ENCODE peak calls at places on chromosome 7, in five cellular contexts. U is 8988T; C is left cardiac atrium; Q is NAMALWA; Y is activated T-helper 1 cell treated with anti-CD3 and anti-CD28 coated beads, Interleukin-12 subunit alpha, Interleukin-12 subunit beta, Interleukin-2, Interleukin-4 antibody, amounts not matched to agents 30 ng/mL and 10 ng/mL and 1 ng/mL, durations not matched to agents 14 hours and 24 hours and 36 hours. B is an unnamed sample.
A peak's percentile ranks its signal among the peaks of the same experiment; 100 is the strongest.

GRCh38 chr7:3067193-3067592 is 23.5 kb upstream of the CARD11 start:
- DNase-seq in U (no peak), C (no peak), Q (peak; percentile 71), Y (no peak), B (peak; percentile 67)

GRCh38 chr7:40541336-40541735 is 406.5 kb downstream of the SUGCT start:
- DNase-seq in U (no peak), C (no peak), Q (no peak), Y (no peak), B (no peak)

GRCh38 chr7:66110861-66111260 is 3.8 kb upstream of the CRCP start:
- DNase-seq in U (no peak), C (no peak), Q (no peak), Y (no peak), B (no peak)

GRCh38 chr7:98831641-98832221 is 38.1 kb downstream of the TMEM130 start:
- DNase-seq in U (no peak), C (no peak), Q (peak; percentile 58), Y (peak; percentile 5), B (peak; percentile 1)

GRCh38 chr7:30717181-30717580 is 34.8 kb upstream of the INMT start:
- DNase-seq in U (no peak), C (no peak), Q (peak; percentile 28), Y (no peak), B (no peak)

GRCh38 chr7:133140994-133141595 is 59.2 kb upstream of the CHCHD3 start:
- DNase-seq in U (no peak), C (no peak), Q (no peak), Y (no peak), B (no peak)

GRCh38 chr7:102424129-102424551 is 9.2 kb upstream of the ORAI2 start:
- DNase-seq in U (no peak), C (no peak), Q (no peak), Y (no peak), B (no peak)

GRCh38 chr7:157427811-157428553 is 91.2 kb downstream of the DNAJB6 start:
- DNase-seq in U (no peak), C (no peak), Q (no peak), Y (no peak), B (no peak)

GRCh38 chr7:117381357-117381756 is 45.9 kb downstream of the ASZ1 start:
- DNase-seq in U (no peak), C (no peak), Q (no peak), Y (no peak), B (no peak)

GRCh38 chr7:8089036-8089780 is 120.6 kb downstream of the GLCCI1 start:
- DNase-seq in U (no peak), C (no peak), Q (no peak), Y (no peak), B (no peak)

GRCh38 chr7:36015733-36016132 is 137.3 kb upstream of the EEPD1 start:
- DNase-seq in U (no peak), C (no peak), Q (no peak), Y (no peak), B (no peak)

GRCh38 chr7:35513192-35513591 is 181.7 kb downstream of the HERPUD2 start:
- DNase-seq in U (no peak), C (no peak), Q (no peak), Y (no peak), B (no peak)

GRCh38 chr7:118183254-118183585 is 744 bp upstream of the LSM8 start:
- DNase-seq in U (no peak), C (no peak), Q (no peak), Y (no peak), B (no peak)

GRCh38 chr7:101978683-101979082 is 161.3 kb downstream of the CUX1 start:
- DNase-seq in U (peak; percentile 30), C (no peak), Q (no peak), Y (no peak), B (no peak)

GRCh38 chr7:7768977-7769376 is 50.6 kb upstream of the RPA3 start:
- DNase-seq in U (no peak), C (no peak), Q (no peak), Y (no peak), B (no peak)

GRCh38 chr7:71824356-71824755 is 587.8 kb downstream of the CALN1 start:
- DNase-seq in U (no peak), C (no peak), Q (no peak), Y (no peak), B (no peak)

GRCh38 chr7:37594602-37595001 is 89.0 kb upstream of the GPR141 start:
- DNase-seq in U (no peak), C (no peak), Q (peak; percentile 13), Y (no peak), B (no peak)

GRCh38 chr7:2970907-2971306 is 72.8 kb downstream of the CARD11 start:
- DNase-seq in U (no peak), C (no peak), Q (no peak), Y (no peak), B (no peak)

GRCh38 chr7:76354516-76354915 is 4.3 kb downstream of the YWHAG start:
- DNase-seq in U (no peak), C (no peak), Q (no peak), Y (no peak), B (no peak)

GRCh38 chr7:5758753-5759330 is 22.6 kb downstream of the RNF216 start:
- DNase-seq in U (no peak), C (no peak), Q (no peak), Y (no peak), B (no peak)

GRCh38 chr7:27134392-27134791 is 3.8 kb upstream of the HOXA4 start:
- DNase-seq in U (no peak), C (no peak), Q (no peak), Y (no peak), B (no peak)

GRCh38 chr7:30278386-30278785 is 6.0 kb upstream of the ZNRF2 start:
- DNase-seq in U (no peak), C (no peak), Q (no peak), Y (no peak), B (no peak)

GRCh38 chr7:27122075-27122910 is 8.3 kb downstream of the HOXA4 start:
- DNase-seq in U (no peak), C (no peak), Q (no peak), Y (no peak), B (no peak)

GRCh38 chr7:5183155-5183554 is 6.9 kb upstream of the WIPI2 start:
- DNase-seq in U (no peak), C (no peak), Q (no peak), Y (no peak), B (no peak)

GRCh38 chr7:149809215-149809614 is 29.0 kb upstream of the ZNF862 start:
- DNase-seq in U (no peak), C (no peak), Q (no peak), Y (no peak), B (no peak)

GRCh38 chr7:98305951-98306535 is 24.6 kb downstream of the BRI3 start:
- DNase-seq in U (no peak), C (no peak), Q (no peak), Y (no peak), B (no peak)

GRCh38 chr7:87032604-87033003 is 26.9 kb downstream of the ELAPOR2 start:
- DNase-seq in U (no peak), C (no peak), Q (peak; percentile 20), Y (no peak), B (no peak)

GRCh38 chr7:157276731-157277562 is 59.9 kb upstream of the DNAJB6 start:
- DNase-seq in U (peak; percentile 70), C (no peak), Q (peak; percentile 33), Y (no peak), B (no peak)

GRCh38 chr7:2037301-2037804 is 195.4 kb downstream of the MAD1L1 start:
- DNase-seq in U (no peak), C (no peak), Q (no peak), Y (no peak), B (no peak)

GRCh38 chr7:43522406-43523156 is 60.3 kb upstream of the STK17A start:
- DNase-seq in U (no peak), C (no peak), Q (no peak), Y (no peak), B (no peak)

GRCh38 chr7:150947761-150948680 is 30.1 kb downstream of the KCNH2 start:
- DNase-seq in U (no peak), C (peak; percentile 8), Q (no peak), Y (no peak), B (no peak)

GRCh38 chr7:159042084-159042483 is 102.6 kb downstream of the VIPR2 start:
- DNase-seq in U (no peak), C (no peak), Q (no peak), Y (no peak), B (no peak)

GRCh38 chr7:2124604-2125345 is 108.0 kb downstream of the MAD1L1 start:
- DNase-seq in U (no peak), C (no peak), Q (no peak), Y (no peak), B (no peak)

GRCh38 chr7:353746-354325 is 63.9 kb downstream of the FOXL3 start:
- DNase-seq in U (peak; percentile 79), C (no peak), Q (no peak), Y (no peak), B (no peak)

GRCh38 chr7:68438016-68438415 is 1160.3 kb upstream of the AUTS2 start:
- DNase-seq in U (no peak), C (no peak), Q (no peak), Y (no peak), B (no peak)

GRCh38 chr7:422191-422885 is 97.3 kb downstream of the PDGFA start:
- DNase-seq in U (no peak), C (no peak), Q (no peak), Y (no peak), B (no peak)

GRCh38 chr7:27032843-27033242 is 63.0 kb downstream of the HOXA1 start:
- DNase-seq in U (no peak), C (no peak), Q (no peak), Y (no peak), B (no peak)

GRCh38 chr7:27145167-27145883 is 1.8 kb upstream of the HOXA5 start:
- DNase-seq in U (no peak), C (no peak), Q (no peak), Y (no peak), B (no peak)

GRCh38 chr7:148883233-148884048 is 650 bp downstream of the EZH2 start:
- DNase-seq in U (peak; percentile 17), C (peak; percentile 49), Q (peak; percentile 71), Y (peak; percentile 63), B (peak; percentile 44)

GRCh38 chr7:372546-372938 is 82.6 kb downstream of the FOXL3 start:
- DNase-seq in U (no peak), C (no peak), Q (no peak), Y (no peak), B (no peak)